ENCODE peak calls at places on chromosomes 12 and 14, in six cellular contexts. H, L, Q, U, A and P are unnamed samples.

GRCh38 chr12:96635844-96636243 is 146.5 kb downstream of the CFAP54 start:
- DNase-seq in H (no peak), L (no peak), Q (no peak), U (no peak), A (no peak), P (no peak)

GRCh38 chr14:28751467-28752058 is 15.0 kb upstream of the FOXG1 start:
- DNase-seq in H (no peak), L (peak), Q (peak), U (peak), A (no peak), P (peak)

GRCh38 chr14:98200621-98201020 is 1071.4 kb downstream of the BCL11B start:
- DNase-seq in H (no peak), L (no peak), Q (no peak), U (no peak), A (no peak), P (no peak)

GRCh38 chr14:57297852-57298251 is 29.1 kb downstream of the AP5M1 start:
- DNase-seq in H (no peak), L (no peak), Q (no peak), U (no peak), A (no peak), P (no peak)

GRCh38 chr14:104150201-104151027 is 12.0 kb downstream of the KIF26A start:
- DNase-seq in H (no peak), L (no peak), Q (peak), U (no peak), A (no peak), P (no peak)

GRCh38 chr14:83594874-83595273 is 1935.1 kb upstream of the FLRT2 start:
- DNase-seq in H (no peak), L (no peak), Q (no peak), U (no peak), A (no peak), P (no peak)

GRCh38 chr12:46609671-46610070 is 216.1 kb downstream of the SLC38A4 start:
- DNase-seq in H (no peak), L (no peak), Q (no peak), U (no peak), A (no peak), P (no peak)

GRCh38 chr14:102086346-102086971 is 385 bp downstream of the HSP90AA1 start:
- DNase-seq in H (no peak), L (no peak), Q (peak), U (peak), A (peak), P (peak)

GRCh38 chr12:95134085-95134484 is 60.7 kb upstream of the NR2C1 start:
- DNase-seq in H (no peak), L (no peak), Q (no peak), U (no peak), A (no peak), P (no peak)

GRCh38 chr12:46373303-46374182 is 970 bp upstream of the SLC38A2 start:
- DNase-seq in H (peak), L (no peak), Q (peak), U (peak), A (peak), P (peak)

GRCh38 chr12:49098035-49098451 is 3.4 kb upstream of the DHH start:
- DNase-seq in H (no peak), L (peak), Q (peak), U (peak), A (peak), P (peak)

GRCh38 chr12:113259499-113259953 is 38.3 kb downstream of the TPCN1 start:
- DNase-seq in H (peak), L (no peak), Q (no peak), U (no peak), A (no peak), P (peak)

GRCh38 chr14:34056081-34056480 is 105.2 kb upstream of the EGLN3 start:
- DNase-seq in H (no peak), L (no peak), Q (no peak), U (no peak), A (no peak), P (no peak)

GRCh38 chr12:108373111-108373510 is 34.0 kb upstream of the CMKLR1 start:
- DNase-seq in H (no peak), L (no peak), Q (no peak), U (no peak), A (no peak), P (no peak)

GRCh38 chr14:53979747-53980642 is 23.4 kb upstream of the BMP4 start:
- DNase-seq in H (no peak), L (no peak), Q (no peak), U (no peak), A (no peak), P (no peak)

GRCh38 chr12:13530966-13531365 is 334.4 kb downstream of the EMP1 start:
- DNase-seq in H (no peak), L (no peak), Q (no peak), U (no peak), A (no peak), P (peak)

GRCh38 chr14:72892879-72893635 is 844 bp downstream of the DPF3 start:
- DNase-seq in H (no peak), L (no peak), Q (peak), U (peak), A (no peak), P (peak)

GRCh38 chr12:54563787-54564186 is 14.4 kb downstream of the PDE1B start:
- DNase-seq in H (no peak), L (no peak), Q (no peak), U (no peak), A (no peak), P (no peak)

GRCh38 chr14:79502751-79503148 is 708.6 kb downstream of the DIO2 start:
- DNase-seq in H (no peak), L (no peak), Q (no peak), U (no peak), A (no peak), P (no peak)

GRCh38 chr12:55132816-55133215 is 6.6 kb downstream of the OR9K2 start:
- DNase-seq in H (no peak), L (no peak), Q (no peak), U (no peak), A (no peak), P (no peak)

GRCh38 chr14:58750321-58751269 is 112.8 kb downstream of the DACT1 start:
- DNase-seq in H (no peak), L (no peak), Q (no peak), U (no peak), A (no peak), P (peak)

GRCh38 chr14:31819281-31819680 is 257.8 kb upstream of the ARHGAP5 start:
- DNase-seq in H (no peak), L (no peak), Q (no peak), U (no peak), A (no peak), P (no peak)

GRCh38 chr12:131735863-131736806 is 25.2 kb downstream of the SFSWAP start:
- DNase-seq in H (no peak), L (no peak), Q (no peak), U (no peak), A (no peak), P (no peak)

GRCh38 chr12:112792306-112792705 is 758 bp downstream of the RPH3A start:
- DNase-seq in H (no peak), L (no peak), Q (no peak), U (no peak), A (no peak), P (no peak)

GRCh38 chr12:4555804-4556203 is 6.2 kb upstream of the DYRK4 start:
- DNase-seq in H (no peak), L (no peak), Q (no peak), U (no peak), A (no peak), P (no peak)

GRCh38 chr12:125065021-125065752 is at the start of gene AACS:
- DNase-seq in H (peak), L (peak), Q (peak), U (peak), A (peak), P (peak)

GRCh38 chr12:71710276-71711125 is 24.6 kb downstream of the TMEM19 start:
- DNase-seq in H (no peak), L (no peak), Q (no peak), U (peak), A (no peak), P (no peak)

GRCh38 chr14:54715244-54715643 is 148.3 kb downstream of the SAMD4A start:
- DNase-seq in H (no peak), L (no peak), Q (no peak), U (no peak), A (no peak), P (no peak)

GRCh38 chr12:64610092-64610659 is at the start of gene RASSF3:
- DNase-seq in H (no peak), L (peak), Q (peak), U (peak), A (peak), P (peak)

GRCh38 chr12:18595406-18595805 is 142.4 kb downstream of the PLCZ1 start:
- DNase-seq in H (no peak), L (no peak), Q (no peak), U (peak), A (no peak), P (no peak)

GRCh38 chr12:87760943-87761342 is 268.3 kb downstream of the C12orf50 start:
- DNase-seq in H (no peak), L (no peak), Q (no peak), U (no peak), A (no peak), P (no peak)

GRCh38 chr14:73879027-73879426 is 7.6 kb upstream of the ZNF410 start:
- DNase-seq in H (no peak), L (no peak), Q (no peak), U (no peak), A (no peak), P (no peak)

GRCh38 chr12:51524386-51524901 is 66.6 kb upstream of the SCN8A start:
- DNase-seq in H (no peak), L (no peak), Q (no peak), U (peak), A (no peak), P (peak)

GRCh38 chr14:103662591-103662990 is 33.6 kb downstream of the KLC1 start:
- DNase-seq in H (no peak), L (no peak), Q (no peak), U (no peak), A (no peak), P (no peak)